ENCODE peak calls at places on chromosomes 1 and 21, in five cellular contexts. E, B, R, T and W are unnamed samples.
A peak's percentile ranks its signal among the peaks of the same experiment; 100 is the strongest.

GRCh38 chr1:149884433-149885363 is 14.7 kb upstream of the BOLA1 start:
- DNase-seq in T (no peak), B (no peak), R (peak; percentile 55), E (no peak), W (no peak)

GRCh38 chr1:58572691-58573090 is 4.4 kb downstream of the TACSTD2 start:
- DNase-seq in R (no peak), E (peak; percentile 67), T (no peak), B (no peak), W (no peak)

GRCh38 chr1:12143631-12144155 is 23.1 kb upstream of the TNFRSF1B start:
- DNase-seq in R (peak; percentile 14), E (peak; percentile 89), B (peak; percentile 84), T (peak; percentile 96), W (peak; percentile 98)

GRCh38 chr1:189496768-189497167 is 980.9 kb downstream of the BRINP3 start:
- DNase-seq in T (no peak), B (no peak), R (no peak), E (no peak), W (no peak)

GRCh38 chr1:74733616-74734484 is 898 bp downstream of the TYW3 start:
- DNase-seq in T (peak; percentile 81), B (peak; percentile 44), E (no peak), R (peak; percentile 73), W (peak; percentile 35)

GRCh38 chr1:12447849-12448312 is 170.1 kb downstream of the DHRS3 start:
- DNase-seq in B (peak; percentile 67), T (peak; percentile 34), E (no peak), R (no peak), W (peak; percentile 72)

GRCh38 chr21:42593007-42593814 is 60.2 kb upstream of the PDE9A start:
- DNase-seq in E (peak; percentile 84), R (peak; percentile 42), B (peak; percentile 3), T (peak; percentile 57), W (no peak)

GRCh38 chr1:36349839-36350238 is 26.4 kb upstream of the EVA1B start:
- DNase-seq in R (no peak), T (peak; percentile 97), E (no peak), B (no peak), W (no peak)

GRCh38 chr1:67749844-67750689 is 65.1 kb downstream of the GADD45A start:
- DNase-seq in R (peak; percentile 65), T (peak; percentile 68), B (peak; percentile 63), E (no peak), W (peak; percentile 79)

GRCh38 chr1:211529453-211529852 is 37.5 kb upstream of the RD3 start:
- DNase-seq in E (no peak), B (no peak), T (no peak), R (no peak), W (no peak)